ENCODE peak calls at places on chromosome 5, in five cellular contexts. Y is AG04450, C is A549, Q is aorta, E is GM23248. T is an unnamed sample.

GRCh38 chr5:78593465-78593864 is 55.1 kb downstream of the LHFPL2 start:
- DNase-seq in Y (no peak), C (no peak), Q (no peak), E (no peak), T (no peak)

GRCh38 chr5:108858959-108859358 is 111.3 kb downstream of the FER start:
- DNase-seq in Y (no peak), C (no peak), Q (no peak), E (peak), T (no peak)

GRCh38 chr5:67648201-67648671 is 451.6 kb upstream of the CD180 start:
- DNase-seq in Y (no peak), C (no peak), Q (peak), E (peak), T (no peak)

GRCh38 chr5:131879705-131880104 is 65.8 kb downstream of the MEIKIN start:
- DNase-seq in Y (no peak), C (no peak), Q (no peak), E (no peak), T (no peak)

GRCh38 chr5:111680737-111681413 is 76.1 kb downstream of the NREP start:
- DNase-seq in Y (peak), C (peak), Q (peak), E (peak), T (no peak)

GRCh38 chr5:79487251-79487650 is 26.7 kb downstream of the HOMER1 start:
- DNase-seq in Y (no peak), C (no peak), Q (no peak), E (no peak), T (no peak)

GRCh38 chr5:174901336-174901735 is 177.0 kb downstream of the MSX2 start:
- DNase-seq in Y (no peak), C (no peak), Q (no peak), E (no peak), T (no peak)

GRCh38 chr5:2836133-2836532 is 84.7 kb upstream of the IRX2 start:
- DNase-seq in Y (no peak), C (no peak), Q (no peak), E (no peak), T (no peak)

GRCh38 chr5:55226934-55227737 is at the start of gene MCIDAS:
- DNase-seq in Y (no peak), C (peak), Q (peak), E (peak), T (no peak)

GRCh38 chr5:102931085-102931484 is 176.0 kb downstream of the PAM start:
- DNase-seq in Y (no peak), C (no peak), Q (no peak), E (no peak), T (no peak)

GRCh38 chr5:97019435-97020117 is 83.7 kb downstream of the LNPEP start:
- DNase-seq in Y (no peak), C (no peak), Q (no peak), E (peak), T (no peak)

GRCh38 chr5:125189451-125190051 is 443.1 kb upstream of the ZNF608 start:
- DNase-seq in Y (no peak), C (no peak), Q (no peak), E (peak), T (no peak)

GRCh38 chr5:37448941-37449340 is 69.8 kb downstream of the WDR70 start:
- DNase-seq in Y (peak), C (no peak), Q (no peak), E (peak), T (no peak)

GRCh38 chr5:75623846-75624245 is 12.6 kb downstream of the ANKDD1B start:
- DNase-seq in Y (no peak), C (no peak), Q (no peak), E (no peak), T (no peak)

GRCh38 chr5:180027449-180028089 is 44.0 kb downstream of the RNF130 start:
- DNase-seq in Y (no peak), C (no peak), Q (no peak), E (no peak), T (no peak)

GRCh38 chr5:87411586-87412416 is 929 bp downstream of the CCNH start:
- DNase-seq in Y (no peak), C (peak), Q (peak), E (peak), T (no peak)

GRCh38 chr5:179243333-179243732 is 101.9 kb downstream of the ADAMTS2 start:
- DNase-seq in Y (peak), C (no peak), Q (no peak), E (peak), T (no peak)

GRCh38 chr5:65800775-65801174 is 78.8 kb downstream of the NLN start:
- DNase-seq in Y (no peak), C (no peak), Q (no peak), E (peak), T (no peak)

GRCh38 chr5:167850901-167851300 is 440.5 kb upstream of the WWC1 start:
- DNase-seq in Y (no peak), C (no peak), Q (no peak), E (peak), T (no peak)

GRCh38 chr5:35143841-35144240 is 86.4 kb downstream of the PRLR start:
- DNase-seq in Y (no peak), C (no peak), Q (no peak), E (peak), T (no peak)

GRCh38 chr5:35089688-35090314 is 42.1 kb upstream of the AGXT2 start:
- DNase-seq in Y (peak), C (peak), Q (no peak), E (peak), T (peak)

GRCh38 chr5:143554918-143555477 is 151.5 kb upstream of the NR3C1 start:
- DNase-seq in Y (peak), C (no peak), Q (no peak), E (peak), T (no peak)

GRCh38 chr5:179716286-179716685 is 16.3 kb upstream of the MAML1 start:
- DNase-seq in Y (no peak), C (no peak), Q (no peak), E (peak), T (no peak)

GRCh38 chr5:121144764-121145163 is 680.7 kb downstream of the PRR16 start:
- DNase-seq in Y (no peak), C (no peak), Q (no peak), E (peak), T (no peak)

GRCh38 chr5:60295423-60295822 is 401.9 kb upstream of the PDE4D start:
- DNase-seq in Y (no peak), C (no peak), Q (no peak), E (peak), T (no peak)

GRCh38 chr5:53037141-53037859 is 48.1 kb downstream of the ITGA2 start:
- DNase-seq in Y (no peak), C (peak), Q (no peak), E (peak), T (no peak)

GRCh38 chr5:17282283-17283120 is 65.1 kb downstream of the BASP1 start:
- DNase-seq in Y (no peak), C (no peak), Q (no peak), E (peak), T (no peak)

GRCh38 chr5:30918171-30918570 is 275.3 kb upstream of the CDH6 start:
- DNase-seq in Y (no peak), C (no peak), Q (no peak), E (peak), T (no peak)

GRCh38 chr5:120818128-120818527 is 354.0 kb downstream of the PRR16 start:
- DNase-seq in Y (no peak), C (no peak), Q (no peak), E (no peak), T (no peak)

GRCh38 chr5:140988036-140988997 is 22.0 kb downstream of the PCDHAC2 start:
- DNase-seq in Y (no peak), C (no peak), Q (no peak), E (no peak), T (no peak)

GRCh38 chr5:124888622-124889521 is 142.4 kb upstream of the ZNF608 start:
- DNase-seq in Y (no peak), C (no peak), Q (no peak), E (no peak), T (no peak)

GRCh38 chr5:125835293-125836172 is 587.7 kb upstream of the GRAMD2B start:
- DNase-seq in Y (peak), C (peak), Q (no peak), E (peak), T (no peak)

GRCh38 chr5:181255276-181255675 is 5.7 kb downstream of the TRIM52 start:
- DNase-seq in Y (no peak), C (no peak), Q (no peak), E (no peak), T (no peak)

GRCh38 chr5:104179057-104179456 is 616.5 kb upstream of the NUDT12 start:
- DNase-seq in Y (no peak), C (peak), Q (no peak), E (peak), T (peak)

GRCh38 chr5:125056641-125057345 is 310.4 kb upstream of the ZNF608 start:
- DNase-seq in Y (no peak), C (no peak), Q (no peak), E (no peak), T (no peak)

DNA sequence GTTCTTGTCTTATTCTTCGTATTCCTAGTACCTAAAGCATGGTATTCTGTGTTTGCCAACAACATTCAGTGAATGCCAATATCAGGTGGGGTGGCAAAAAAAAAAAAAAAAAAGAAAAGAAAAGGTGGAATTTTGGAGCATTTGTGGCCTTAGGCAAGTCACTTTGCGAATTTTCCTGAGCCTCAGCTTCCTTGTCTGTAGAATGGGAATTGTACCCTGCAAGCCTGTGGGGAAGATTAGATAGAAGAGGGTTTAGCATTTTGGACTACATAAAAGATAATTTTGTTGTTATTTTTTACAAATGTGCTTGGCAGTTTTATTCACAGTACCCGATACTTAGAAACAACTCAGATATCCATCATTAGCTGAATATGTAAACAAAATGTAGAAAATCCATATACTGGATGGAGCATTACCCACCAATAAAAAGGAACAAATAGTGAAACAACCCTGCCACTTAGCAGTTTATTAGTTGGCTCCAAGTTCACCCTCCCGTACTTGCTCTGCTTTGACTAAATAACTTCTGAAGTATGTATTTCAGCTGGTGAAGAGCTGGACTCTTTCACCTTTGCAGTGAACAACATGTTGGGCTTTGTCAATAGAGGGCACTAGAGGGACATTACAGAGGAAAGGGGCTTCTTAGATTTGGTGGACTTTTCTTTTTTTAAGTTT is 13.6 kb downstream of the UBE2D2 start:
- DNase-seq in Y (no peak), C (peak), Q (no peak), E (peak), T (peak)
- H3K27ac ChIP-seq in Y (no peak), C (no peak), Q (no peak), E (no peak), T (peak)

GRCh38 chr5:150184990-150185952 is 4.6 kb upstream of the SLC6A7 start:
- DNase-seq in Y (no peak), C (no peak), Q (no peak), E (no peak), T (no peak)

GRCh38 chr5:150186137-150186536 is 3.7 kb upstream of the SLC6A7 start:
- DNase-seq in Y (no peak), C (no peak), Q (no peak), E (no peak), T (no peak)

GRCh38 chr5:150184006-150184405 is 5.9 kb upstream of the SLC6A7 start:
- DNase-seq in Y (no peak), C (no peak), Q (no peak), E (no peak), T (no peak)

GRCh38 chr5:150188146-150188842 is 1.6 kb upstream of the SLC6A7 start:
- DNase-seq in Y (no peak), C (no peak), Q (no peak), E (no peak), T (no peak)

GRCh38 chr5:150186796-150187356 is 3.0 kb upstream of the SLC6A7 start:
- DNase-seq in Y (no peak), C (no peak), Q (no peak), E (no peak), T (no peak)
- H3K27ac ChIP-seq in Y (no peak), C (no peak), Q (no peak), E (no peak), T (no peak)

DNA sequence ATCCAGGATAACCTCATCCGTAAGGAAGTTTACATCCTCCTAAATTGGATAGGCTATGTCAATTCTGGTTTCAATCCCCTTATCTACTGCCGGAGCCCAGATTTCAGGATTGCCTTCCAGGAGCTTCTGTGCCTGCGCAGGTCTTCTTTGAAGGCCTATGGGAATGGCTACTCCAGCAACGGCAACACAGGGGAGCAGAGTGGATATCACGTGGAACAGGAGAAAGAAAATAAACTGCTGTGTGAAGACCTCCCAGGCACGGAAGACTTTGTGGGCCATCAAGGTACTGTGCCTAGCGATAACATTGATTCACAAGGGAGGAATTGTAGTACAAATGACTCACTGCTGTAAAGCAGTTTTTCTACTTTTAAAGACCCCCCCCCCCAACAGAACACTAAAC is 1.3 kb downstream of the ADRB2 start:
- DNase-seq in Y (no peak), C (no peak), Q (no peak), E (no peak), T (no peak)
- H3K27ac ChIP-seq in Y (no peak), C (no peak), Q (no peak), E (no peak), T (no peak)

DNA sequence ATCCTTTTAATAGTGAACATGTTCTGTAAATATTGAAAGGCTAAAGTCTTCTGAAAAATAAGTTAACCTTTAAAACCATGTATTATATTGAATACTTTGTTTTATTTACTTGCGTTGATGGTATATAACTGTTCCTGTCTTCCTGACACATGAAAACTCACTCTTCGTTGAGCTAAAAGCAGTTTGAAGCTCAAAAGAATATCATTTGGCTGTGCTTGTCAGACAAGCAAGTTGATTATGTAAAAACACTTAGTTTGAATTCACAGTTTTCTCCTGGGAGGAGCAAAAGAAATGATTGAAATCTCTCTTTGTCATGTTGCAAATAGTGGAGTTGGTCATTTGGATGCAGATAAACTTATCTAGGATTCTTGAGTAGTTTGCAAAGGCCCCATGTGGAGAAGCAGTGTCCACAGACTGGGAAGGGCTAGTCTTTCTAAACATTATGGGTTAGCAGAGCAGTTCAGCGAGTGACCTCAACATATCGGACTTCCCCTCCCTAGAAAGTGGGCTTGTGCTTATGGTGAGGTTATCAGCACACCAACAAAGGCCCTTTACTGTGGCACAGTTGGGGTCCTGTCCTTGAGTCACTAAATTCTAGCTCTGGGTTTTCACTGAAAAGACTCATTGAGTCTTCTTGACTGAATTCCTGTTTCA is 290.4 kb downstream of the CSNK1G3 start:
- DNase-seq in Y (no peak), C (no peak), Q (no peak), E (no peak), T (no peak)
- H3K27ac ChIP-seq in Y (no peak), C (no peak), Q (no peak), E (no peak), T (no peak)

GRCh38 chr5:172118891-172119290 is 69.1 kb downstream of the STK10 start:
- DNase-seq in Y (no peak), C (no peak), Q (no peak), E (no peak), T (no peak)

GRCh38 chr5:172115541-172115982 is 72.5 kb downstream of the STK10 start:
- DNase-seq in Y (no peak), C (no peak), Q (no peak), E (no peak), T (no peak)

GRCh38 chr5:172114875-172115422 is 73.1 kb downstream of the STK10 start:
- DNase-seq in Y (no peak), C (no peak), Q (peak), E (no peak), T (peak)

GRCh38 chr5:172119921-172120688 is 67.9 kb downstream of the STK10 start:
- DNase-seq in Y (no peak), C (no peak), Q (no peak), E (no peak), T (no peak)

GRCh38 chr5:172117977-172118701 is 69.9 kb downstream of the STK10 start:
- DNase-seq in Y (no peak), C (no peak), Q (no peak), E (no peak), T (no peak)
- H3K27ac ChIP-seq in Y (no peak), C (no peak), Q (no peak), E (no peak), T (no peak)

T was measured in CD4-positive, CD25-positive, alpha-beta regulatory T cell.